ENCODE peak calls at places on chromosome 13, in eight cellular contexts. X, G, H, T, Q, E, U and W are unnamed samples.

GRCh38 chr13:38372818-38373217 is 23.2 kb downstream of the UFM1 start:
- DNase-seq in X (no peak), G (no peak), H (no peak), T (no peak), Q (no peak), E (no peak), U (no peak), W (no peak)

GRCh38 chr13:110419391-110419791 is 112.3 kb downstream of the COL4A2 start:
- DNase-seq in X (no peak), G (no peak), H (no peak), T (no peak), Q (no peak), E (peak; percentile 39), U (no peak), W (no peak)

GRCh38 chr13:105773887-105774538 is 761.4 kb downstream of the EFNB2 start:
- DNase-seq in X (no peak), G (no peak), H (no peak), T (peak; percentile 57), Q (no peak), E (no peak), U (no peak), W (no peak)

GRCh38 chr13:29081036-29081435 is 260.9 kb downstream of the MTUS2 start:
- DNase-seq in X (no peak), G (no peak), H (no peak), T (no peak), Q (no peak), E (no peak), U (no peak), W (no peak)

GRCh38 chr13:60583196-60583908 is 186.3 kb downstream of the TDRD3 start:
- DNase-seq in X (no peak), G (no peak), H (no peak), T (peak; percentile 16), Q (no peak), E (no peak), U (no peak), W (no peak)

GRCh38 chr13:92843549-92843948 is 383.1 kb upstream of the GPC6 start:
- DNase-seq in X (no peak), G (no peak), H (no peak), T (peak; percentile 69), Q (no peak), E (no peak), U (no peak), W (no peak)

GRCh38 chr13:30331331-30331771 is 24.0 kb upstream of the KATNAL1 start:
- DNase-seq in X (peak; percentile 77), G (peak; percentile 92), H (no peak), T (no peak), Q (no peak), E (no peak), U (peak; percentile 55), W (no peak)

GRCh38 chr13:89375839-89376238 is 1704.7 kb downstream of the SLITRK5 start:
- DNase-seq in X (no peak), G (no peak), H (no peak), T (peak; percentile 63), Q (no peak), E (no peak), U (no peak), W (no peak)

GRCh38 chr13:79870766-79871165 is 389.8 kb downstream of the NDFIP2 start:
- DNase-seq in X (no peak), G (no peak), H (no peak), T (peak; percentile 64), Q (no peak), E (no peak), U (no peak), W (no peak)

GRCh38 chr13:104171132-104171531 is 1104.9 kb upstream of the SLC10A2 start:
- DNase-seq in X (no peak), G (no peak), H (no peak), T (no peak), Q (peak; percentile 40), E (no peak), U (no peak), W (no peak)

GRCh38 chr13:46124967-46125933 is 20.4 kb upstream of the CPB2 start:
- DNase-seq in X (no peak), G (no peak), H (no peak), T (no peak), Q (no peak), E (no peak), U (no peak), W (no peak)

GRCh38 chr13:96519380-96519779 is 429.5 kb downstream of the HS6ST3 start:
- DNase-seq in X (no peak), G (no peak), H (no peak), T (no peak), Q (no peak), E (no peak), U (no peak), W (no peak)

GRCh38 chr13:99265823-99266426 is 7.7 kb upstream of the GPR18 start:
- DNase-seq in X (no peak), G (no peak), H (no peak), T (peak; percentile 63), Q (no peak), E (no peak), U (no peak), W (no peak)

GRCh38 chr13:111911754-111912452 is 155.0 kb upstream of the SOX1 start:
- DNase-seq in X (no peak), G (no peak), H (no peak), T (no peak), Q (no peak), E (peak; percentile 7), U (no peak), W (no peak)
- TF ChIP-seq POLR2A in X (no peak), G (no peak), H (no peak), T (no peak), Q (no peak), E (no peak), U (no peak), W (no peak)

DNA sequence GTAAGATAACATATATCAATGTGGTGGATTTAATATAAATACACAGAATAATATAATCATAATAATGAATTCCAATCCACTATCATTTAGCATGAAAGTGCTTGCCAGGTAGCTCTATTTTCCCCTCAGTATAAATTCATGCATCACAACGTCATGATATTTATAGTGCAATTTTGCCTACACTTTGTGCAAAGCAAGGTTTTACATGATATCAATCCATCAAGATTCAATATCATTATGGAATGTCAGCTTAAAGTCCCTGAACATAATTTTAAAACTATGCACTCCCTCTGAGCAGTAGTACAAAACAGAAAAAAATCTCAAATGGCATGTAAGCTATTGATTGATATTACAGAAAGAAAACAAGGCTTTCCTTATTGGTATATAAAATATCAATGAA is 962.2 kb upstream of the PCDH20 start:
- DNase-seq in X (no peak), G (no peak), H (no peak), T (no peak), Q (no peak), E (no peak), U (no peak), W (no peak)
- TF ChIP-seq POLR2A in X (no peak), G (no peak), H (no peak), T (no peak), Q (no peak), E (no peak), U (no peak), W (no peak)

DNA sequence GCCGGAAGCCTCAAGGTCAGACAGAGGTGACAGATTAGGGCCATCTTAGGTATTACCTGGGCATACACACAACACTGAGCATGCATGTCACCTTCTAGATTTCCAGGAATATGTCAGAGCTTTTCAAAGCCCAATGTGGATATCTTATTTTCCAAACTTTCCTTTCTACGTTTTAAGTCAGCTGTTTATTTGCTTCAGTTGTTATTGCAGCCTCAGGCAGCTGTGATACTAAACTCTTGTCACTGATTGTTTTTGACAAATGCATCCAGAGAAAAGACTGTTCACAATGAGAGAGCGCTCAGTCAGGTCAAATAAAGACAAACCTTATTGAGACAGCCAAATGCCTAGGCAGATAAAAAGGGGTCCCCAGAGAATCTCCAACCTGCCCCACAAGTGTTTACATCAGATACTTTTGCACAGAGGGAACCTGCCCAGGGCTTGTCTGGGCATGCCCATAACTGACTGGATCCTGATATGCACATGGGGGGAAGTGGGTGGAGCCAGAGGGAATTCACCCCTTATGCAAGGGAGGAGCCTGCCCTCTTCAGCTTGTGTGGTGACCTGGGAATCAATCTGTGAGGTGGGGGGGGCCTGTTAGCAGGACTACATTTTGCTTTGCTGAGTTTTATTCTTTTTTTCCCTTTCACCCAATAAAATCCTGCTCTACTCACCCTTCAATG is 28.5 kb downstream of the MED4 start:
- DNase-seq in X (no peak), G (no peak), H (no peak), T (peak; percentile 16), Q (no peak), E (no peak), U (no peak), W (no peak)
- TF ChIP-seq POLR2A in X (no peak), G (no peak), H (no peak), T (no peak), Q (no peak), E (no peak), U (no peak), W (no peak)

GRCh38 chr13:111790621-111791020 is 276.3 kb upstream of the SOX1 start:
- DNase-seq in X (no peak), G (no peak), H (no peak), T (no peak), Q (no peak), E (no peak), U (no peak), W (no peak)

GRCh38 chr13:111791131-111791530 is 275.8 kb upstream of the SOX1 start:
- DNase-seq in X (no peak), G (no peak), H (no peak), T (no peak), Q (no peak), E (no peak), U (no peak), W (no peak)

GRCh38 chr13:111789011-111789410 is 277.9 kb upstream of the SOX1 start:
- DNase-seq in X (no peak), G (no peak), H (no peak), T (no peak), Q (no peak), E (no peak), U (no peak), W (peak; percentile 36)

GRCh38 chr13:111789420-111789819 is 277.5 kb upstream of the SOX1 start:
- DNase-seq in X (no peak), G (no peak), H (no peak), T (no peak), Q (no peak), E (no peak), U (no peak), W (peak; percentile 30)

DNA sequence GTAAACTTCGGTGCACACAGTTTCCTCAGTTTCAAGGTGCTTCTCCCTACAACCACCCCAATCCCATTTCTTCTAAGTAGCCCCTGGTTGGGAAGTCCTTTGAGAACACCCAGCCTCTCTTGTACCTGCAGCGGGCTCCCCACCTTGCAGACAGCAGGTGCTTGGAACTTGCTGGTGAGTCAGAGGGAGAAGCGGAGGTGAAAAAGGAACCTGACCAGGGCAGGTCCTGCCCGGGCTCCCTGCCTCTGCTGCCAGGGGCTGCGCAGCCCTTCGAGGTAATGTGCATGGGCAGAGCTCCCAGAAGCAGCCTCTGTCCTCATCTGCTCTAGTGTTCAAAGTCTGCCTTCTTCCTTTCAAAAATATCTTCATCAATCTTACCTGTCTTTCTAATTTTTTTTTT is 274.0 kb upstream of the SOX1 start:
- DNase-seq in X (no peak), G (no peak), H (no peak), T (no peak), Q (no peak), E (no peak), U (no peak), W (peak; percentile 19)
- TF ChIP-seq POLR2A in X (no peak), G (no peak), H (no peak), T (no peak), Q (no peak), E (no peak), U (no peak), W (no peak)

DNA sequence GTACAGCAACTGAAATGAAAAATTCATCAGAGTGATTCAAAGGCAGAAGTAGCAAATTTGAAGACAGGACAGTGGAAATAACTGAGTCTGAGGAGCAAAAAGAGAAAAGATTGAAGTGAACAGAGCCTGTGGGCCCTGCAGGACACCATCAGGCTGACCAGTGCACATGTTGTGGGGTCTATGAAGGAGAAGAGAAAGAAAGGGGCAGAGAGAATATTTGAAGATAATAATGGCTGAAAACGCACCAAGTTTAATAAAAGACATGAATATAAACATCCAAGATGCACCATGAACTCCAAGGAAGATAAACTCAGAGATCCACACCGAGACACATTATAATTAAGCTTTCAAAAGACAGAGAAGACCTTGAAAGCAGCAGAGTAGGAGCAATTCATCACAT is 15.4 kb downstream of the ATP4B start:
- DNase-seq in X (no peak), G (no peak), H (no peak), T (no peak), Q (no peak), E (no peak), U (no peak), W (no peak)
- TF ChIP-seq POLR2A in X (no peak), G (no peak), H (no peak), T (no peak), Q (no peak), E (no peak), U (no peak), W (no peak)